ENCODE peak calls at places on chromosome 4, in seven cellular contexts. K is tibial nerve, E is bronchial epithelial cell, O is brain microvascular endothelial cell, T is Caco-2, H is gastrocnemius medialis, Z is GM23248. I is an unnamed sample.

GRCh38 chr4:15018389-15018788 is 16.1 kb downstream of the CPEB2 start:
- DNase-seq in Z (no peak), H (no peak), O (no peak), E (no peak), T (no peak), K (no peak), I (no peak)

GRCh38 chr4:180363817-180364216 is 1879.4 kb upstream of the TENM3 start:
- DNase-seq in T (no peak), O (no peak), K (no peak), E (peak; percentile 30), Z (no peak), H (no peak), I (no peak)

GRCh38 chr4:166724369-166724768 is 509.9 kb downstream of the SPOCK3 start:
- DNase-seq in H (no peak), K (no peak), Z (no peak), T (no peak), E (peak; percentile 69), O (no peak), I (no peak)

GRCh38 chr4:136867465-136867864 is 664.8 kb downstream of the PCDH18 start:
- DNase-seq in O (no peak), K (no peak), T (no peak), H (no peak), Z (no peak), E (no peak), I (no peak)

GRCh38 chr4:10223782-10224181 is 107.2 kb upstream of the WDR1 start:
- DNase-seq in E (no peak), H (no peak), O (no peak), T (no peak), Z (no peak), K (no peak), I (no peak)

GRCh38 chr4:83855044-83855443 is 319.1 kb downstream of the GPAT3 start:
- DNase-seq in T (peak; percentile 30), K (no peak), H (no peak), E (peak; percentile 95), Z (peak; percentile 95), O (peak; percentile 97), I (no peak)

GRCh38 chr4:165175879-165176278 is 31.5 kb upstream of the KLHL2 start:
- DNase-seq in Z (no peak), E (no peak), O (no peak), H (no peak), T (no peak), K (no peak), I (peak; percentile 12)

GRCh38 chr4:165443276-165443675 is 64.5 kb downstream of the CPE start:
- DNase-seq in K (no peak), Z (no peak), T (no peak), H (no peak), E (no peak), O (no peak), I (no peak)

GRCh38 chr4:125735107-125735506 is 420.4 kb downstream of the FAT4 start:
- DNase-seq in O (peak; percentile 97), Z (peak; percentile 89), H (no peak), E (peak; percentile 86), K (no peak), T (peak; percentile 7), I (peak; percentile 60)

GRCh38 chr4:186068581-186069402 is at the start of gene TLR3:
- DNase-seq in O (peak; percentile 20), H (no peak), K (no peak), Z (peak; percentile 61), E (peak; percentile 38), T (no peak), I (peak; percentile 20)

GRCh38 chr4:186072516-186072915 is 3.6 kb downstream of the TLR3 start:
- DNase-seq in K (no peak), O (no peak), E (no peak), H (no peak), Z (no peak), T (no peak), I (no peak)

GRCh38 chr4:186074189-186074588 is 5.2 kb downstream of the TLR3 start:
- DNase-seq in H (no peak), O (no peak), E (no peak), T (no peak), K (no peak), Z (no peak), I (no peak)

GRCh38 chr4:186067757-186068385 is 1.1 kb upstream of the TLR3 start:
- DNase-seq in O (peak; percentile 58), E (peak; percentile 61), H (peak; percentile 31), Z (peak; percentile 64), T (peak; percentile 49), K (peak; percentile 23), I (peak; percentile 44)

DNA sequence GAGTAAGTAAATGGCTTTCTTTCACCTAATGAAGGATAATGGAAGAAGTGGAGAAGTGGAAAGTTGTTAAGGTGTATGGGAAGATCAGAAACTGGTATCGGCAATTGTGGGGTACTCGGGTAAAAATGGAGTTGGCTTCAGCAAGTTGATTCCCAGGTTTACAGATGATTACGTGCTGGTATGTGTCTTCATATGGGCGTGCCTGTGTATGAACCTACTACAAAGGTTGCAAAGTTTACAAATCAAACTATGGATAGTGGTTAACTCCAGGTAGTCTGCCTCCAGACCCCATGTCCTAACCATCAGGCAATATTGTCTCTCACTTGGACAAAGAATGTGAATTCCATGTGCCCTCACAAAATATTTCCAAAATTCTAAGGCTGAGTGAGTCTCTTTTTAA is 778 bp downstream of the TLR3 start:
- DNase-seq in H (no peak), T (no peak), E (no peak), Z (no peak), O (no peak), K (no peak), I (no peak)
- H3K4me3 ChIP-seq in H (peak overlapping the region; percentile 70), T (no peak overlapping the region), E (peak overlapping the region; percentile 42), Z (peak overlapping the region; percentile 84), O (no peak overlapping the region), K (no peak overlapping the region), I (peak overlapping the region; percentile 32)

GRCh38 chr4:22412013-22412412 is 103.9 kb downstream of the ADGRA3 start:
- DNase-seq in O (no peak), K (no peak), E (no peak), T (no peak), Z (no peak), H (no peak), I (no peak)

GRCh38 chr4:22410645-22411247 is 105.1 kb downstream of the ADGRA3 start:
- DNase-seq in O (no peak), K (no peak), H (no peak), T (no peak), Z (peak; percentile 55), E (peak; percentile 40), I (no peak)

GRCh38 chr4:22408474-22408873 is 107.4 kb downstream of the ADGRA3 start:
- DNase-seq in O (no peak), K (no peak), Z (no peak), H (no peak), T (no peak), E (no peak), I (no peak)

GRCh38 chr4:22407361-22407760 is 108.5 kb downstream of the ADGRA3 start:
- DNase-seq in T (no peak), H (no peak), O (no peak), E (no peak), Z (no peak), K (no peak), I (no peak)
- H3K36me3 ChIP-seq in T (no peaks in the 10 kb centered on the region), H (no peaks in the 10 kb centered on the region), O (no peaks in the 10 kb centered on the region), E (peaks cover 3% of the 10 kb centered on the region), Z (no peaks in the 10 kb centered on the region), K (peaks cover 16% of the 10 kb centered on the region), I (no peaks in the 10 kb centered on the region)

DNA sequence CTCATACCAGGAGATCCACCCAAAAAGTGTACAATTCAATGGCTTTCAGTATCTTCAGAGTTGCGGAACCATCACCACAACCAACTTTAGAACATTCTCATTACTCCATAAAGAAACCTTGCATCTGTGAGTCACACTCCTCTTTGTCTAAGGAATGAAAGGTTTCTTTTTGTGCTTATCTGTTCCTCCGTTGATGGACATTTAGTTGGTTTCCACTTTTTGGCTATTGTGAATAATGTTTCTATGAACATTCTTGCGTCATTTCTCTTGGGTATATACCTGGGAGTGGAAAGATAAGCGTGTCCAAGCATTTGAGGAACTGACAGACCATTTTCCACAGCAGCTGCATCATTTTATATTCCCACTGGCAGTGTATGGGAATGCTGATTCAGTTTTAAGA is 10.6 kb downstream of the FAM184B start:
- DNase-seq in H (no peak), O (no peak), T (no peak), E (peak; percentile 52), Z (no peak), K (no peak), I (no peak)
- H3K4me3 ChIP-seq in H (peak overlapping the region; percentile 7), O (no peak overlapping the region), T (no peak overlapping the region), E (no peak overlapping the region), Z (no peak overlapping the region), K (no peak overlapping the region), I (no peak overlapping the region)

GRCh38 chr4:7788193-7788592 is 151.5 kb downstream of the AFAP1 start:
- DNase-seq in T (no peak), E (no peak), O (no peak), Z (no peak), K (no peak), H (no peak), I (no peak)

GRCh38 chr4:7793186-7793585 is 146.5 kb downstream of the AFAP1 start:
- DNase-seq in K (no peak), E (no peak), O (no peak), Z (no peak), T (no peak), H (no peak), I (no peak)

GRCh38 chr4:7788687-7789425 is 150.8 kb downstream of the AFAP1 start:
- DNase-seq in H (peak; percentile 76), K (no peak), E (no peak), O (no peak), Z (peak; percentile 32), T (no peak), I (peak; percentile 82)

GRCh38 chr4:7795983-7796382 is 143.7 kb downstream of the AFAP1 start:
- DNase-seq in T (no peak), E (no peak), H (no peak), O (no peak), K (no peak), Z (no peak), I (no peak)

DNA sequence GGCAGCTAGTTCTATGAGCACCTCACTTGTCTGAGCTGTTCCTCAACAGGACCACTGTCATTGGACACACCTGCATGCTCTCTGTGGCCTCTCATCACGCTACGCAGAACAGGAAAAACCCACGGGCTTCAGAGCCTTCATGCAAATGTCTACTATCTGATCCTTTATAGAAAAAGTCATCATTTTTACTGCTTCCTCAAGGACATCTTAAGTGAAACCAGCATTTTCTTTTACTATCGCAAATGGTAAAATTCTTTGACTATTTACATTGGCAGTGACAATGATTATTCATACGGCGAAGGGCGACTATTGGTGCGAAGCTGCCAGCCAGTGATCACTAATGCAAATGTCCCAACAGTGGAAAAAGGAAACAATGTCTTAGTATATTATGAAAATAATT is 147.0 kb downstream of the AFAP1 start:
- DNase-seq in H (no peak), Z (no peak), K (no peak), E (no peak), O (no peak), T (no peak), I (no peak)
- H3K36me3 ChIP-seq in H (no peaks in the 10 kb centered on the region), Z (peaks cover 74% of the 10 kb centered on the region), K (peaks cover 20% of the 10 kb centered on the region), E (peaks cover 12% of the 10 kb centered on the region), O (peaks cover 56% of the 10 kb centered on the region), T (no peaks in the 10 kb centered on the region), I (no peaks in the 10 kb centered on the region)

DNA sequence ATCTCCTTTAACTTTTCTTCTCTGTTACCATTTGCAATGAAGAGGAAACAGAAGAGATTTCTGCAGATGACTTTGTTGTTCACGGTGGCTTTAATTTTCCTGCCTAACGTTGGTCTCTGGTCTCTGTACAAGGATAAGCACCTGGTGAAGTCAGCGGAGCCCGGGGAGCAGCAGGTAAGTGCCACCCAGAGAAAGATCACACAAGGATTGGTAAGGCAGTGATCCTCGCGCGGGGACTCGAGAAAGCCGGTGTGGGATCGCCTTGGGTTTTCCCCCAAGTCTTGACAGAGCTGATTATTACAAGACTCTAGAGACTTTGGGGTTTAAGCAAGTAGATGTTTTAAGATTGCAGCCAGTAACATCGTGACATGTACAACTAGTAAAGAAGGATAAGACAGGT is 1.3 kb downstream of the GALNTL6 start:
- DNase-seq in T (no peak), Z (no peak), E (no peak), H (no peak), O (no peak), K (no peak), I (no peak)
- H3K4me3 ChIP-seq in T (no peak overlapping the region), Z (no peak overlapping the region), E (no peak overlapping the region), H (no peak overlapping the region), O (no peak overlapping the region), K (no peak overlapping the region), I (no peak overlapping the region)